ENCODE peak calls at places on chromosomes 13 and 19, in four cellular contexts. One of them, this sample, is unnamed.

GRCh38 chr13:105107781-105108180 is 1427.7 kb downstream of the EFNB2 start:
- DNase-seq in AG04450: no peak
- DNase-seq in uterus: no peak
- DNase-seq in fibroblast of pulmonary artery: no peak
- DNase-seq in this sample: no peak

GRCh38 chr19:41269571-41269970 is 5.4 kb downstream of the HNRNPUL1 start:
- DNase-seq in AG04450: no peak
- DNase-seq in uterus: no peak
- DNase-seq in fibroblast of pulmonary artery: no peak
- DNase-seq in this sample: no peak

GRCh38 chr13:42043676-42044075 is 4.8 kb upstream of the DGKH start:
- DNase-seq in AG04450: no peak
- DNase-seq in uterus: no peak
- DNase-seq in fibroblast of pulmonary artery: no peak
- DNase-seq in this sample: no peak

GRCh38 chr19:3053780-3054179 is 8.5 kb downstream of the TLE5 start:
- DNase-seq in AG04450: no peak
- DNase-seq in uterus: no peak
- DNase-seq in fibroblast of pulmonary artery: no peak
- DNase-seq in this sample: no peak

GRCh38 chr13:94483970-94484369 is 4.5 kb upstream of the DCT start:
- DNase-seq in AG04450: no peak
- DNase-seq in uterus: no peak
- DNase-seq in fibroblast of pulmonary artery: no peak
- DNase-seq in this sample: no peak

GRCh38 chr13:93603043-93603442 is 376.4 kb downstream of the GPC6 start:
- DNase-seq in AG04450: peak; percentile 30
- DNase-seq in uterus: no peak
- DNase-seq in fibroblast of pulmonary artery: peak; percentile 86
- DNase-seq in this sample: no peak

GRCh38 chr13:26872444-26873173 is 112.0 kb upstream of the GPR12 start:
- DNase-seq in AG04450: no peak
- DNase-seq in uterus: no peak
- DNase-seq in fibroblast of pulmonary artery: peak; percentile 42
- DNase-seq in this sample: peak; percentile 12

GRCh38 chr19:35213678-35214632 is 14.6 kb downstream of the FAM187B start:
- DNase-seq in AG04450: no peak
- DNase-seq in uterus: peak; percentile 81
- DNase-seq in fibroblast of pulmonary artery: peak; percentile 96
- DNase-seq in this sample: peak; percentile 91

GRCh38 chr13:35379663-35380062 is 96.8 kb downstream of the MAB21L1 start:
- DNase-seq in AG04450: no peak
- DNase-seq in uterus: no peak
- DNase-seq in fibroblast of pulmonary artery: no peak
- DNase-seq in this sample: no peak

GRCh38 chr19:11019262-11019661 is 58.4 kb downstream of the SMARCA4 start:
- DNase-seq in AG04450: no peak
- DNase-seq in uterus: no peak
- DNase-seq in fibroblast of pulmonary artery: no peak
- DNase-seq in this sample: no peak

GRCh38 chr19:4216832-4217231 is 12.5 kb upstream of the EBI3 start:
- DNase-seq in AG04450: no peak
- DNase-seq in uterus: no peak
- DNase-seq in fibroblast of pulmonary artery: no peak
- DNase-seq in this sample: no peak

GRCh38 chr13:61695147-61695546 is 279.5 kb upstream of the PCDH20 start:
- DNase-seq in AG04450: no peak
- DNase-seq in uterus: no peak
- DNase-seq in fibroblast of pulmonary artery: no peak
- DNase-seq in this sample: no peak

GRCh38 chr13:96475103-96475502 is 385.2 kb downstream of the HS6ST3 start:
- DNase-seq in AG04450: no peak
- DNase-seq in uterus: no peak
- DNase-seq in fibroblast of pulmonary artery: no peak
- DNase-seq in this sample: no peak

GRCh38 chr19:16155128-16155527 is 11.6 kb downstream of the HSH2D start:
- DNase-seq in AG04450: no peak
- DNase-seq in uterus: no peak
- DNase-seq in fibroblast of pulmonary artery: no peak
- DNase-seq in this sample: no peak

GRCh38 chr13:80363890-80364503 is 23.1 kb upstream of the SPRY2 start:
- DNase-seq in AG04450: no peak
- DNase-seq in uterus: no peak
- DNase-seq in fibroblast of pulmonary artery: peak; percentile 64
- DNase-seq in this sample: no peak

GRCh38 chr13:21338651-21339278 is 120.3 kb downstream of the ZDHHC20 start:
- DNase-seq in AG04450: no peak
- DNase-seq in uterus: no peak
- DNase-seq in fibroblast of pulmonary artery: no peak
- DNase-seq in this sample: no peak

GRCh38 chr19:46069841-46070341 is 29.1 kb upstream of the IGFL4 start:
- DNase-seq in AG04450: peak; percentile 74
- DNase-seq in uterus: no peak
- DNase-seq in fibroblast of pulmonary artery: peak; percentile 97
- DNase-seq in this sample: no peak

GRCh38 chr19:30645946-30646577 is 273.9 kb downstream of the ZNF536 start:
- DNase-seq in AG04450: no peak
- DNase-seq in uterus: no peak
- DNase-seq in fibroblast of pulmonary artery: no peak
- DNase-seq in this sample: no peak

GRCh38 chr13:62092536-62092935 is 676.9 kb upstream of the PCDH20 start:
- DNase-seq in AG04450: no peak
- DNase-seq in uterus: no peak
- DNase-seq in fibroblast of pulmonary artery: no peak
- DNase-seq in this sample: no peak

GRCh38 chr13:67549331-67549730 is 319.2 kb upstream of the PCDH9 start:
- DNase-seq in AG04450: peak; percentile 60
- DNase-seq in uterus: no peak
- DNase-seq in fibroblast of pulmonary artery: peak; percentile 28
- DNase-seq in this sample: no peak

GRCh38 chr19:44438441-44438840 is 9.8 kb downstream of the ZNF229 start:
- DNase-seq in AG04450: no peak
- DNase-seq in uterus: no peak
- DNase-seq in fibroblast of pulmonary artery: no peak
- DNase-seq in this sample: no peak

GRCh38 chr19:29259153-29259552 is 46.2 kb upstream of the UQCRFS1 start:
- DNase-seq in AG04450: no peak
- DNase-seq in uterus: no peak
- DNase-seq in fibroblast of pulmonary artery: peak; percentile 3
- DNase-seq in this sample: no peak

GRCh38 chr13:96082640-96083039 is 7.3 kb upstream of the HS6ST3 start:
- DNase-seq in AG04450: no peak
- DNase-seq in uterus: no peak
- DNase-seq in fibroblast of pulmonary artery: no peak
- DNase-seq in this sample: no peak

GRCh38 chr19:33194884-33195710 is 967 bp downstream of the LRP3 start:
- DNase-seq in AG04450: no peak
- DNase-seq in uterus: no peak
- DNase-seq in fibroblast of pulmonary artery: peak; percentile 53
- DNase-seq in this sample: no peak

GRCh38 chr19:50384685-50385535 is 763 bp downstream of the POLD1 start:
- DNase-seq in AG04450: no peak
- DNase-seq in uterus: no peak
- DNase-seq in fibroblast of pulmonary artery: peak; percentile 18
- DNase-seq in this sample: no peak

GRCh38 chr19:57776764-57777296 is 7.4 kb downstream of the ZNF586 start:
- DNase-seq in AG04450: no peak
- DNase-seq in uterus: no peak
- DNase-seq in fibroblast of pulmonary artery: no peak
- DNase-seq in this sample: no peak

GRCh38 chr19:4911786-4912672 is 2.7 kb downstream of the UHRF1 start:
- DNase-seq in AG04450: peak; percentile 99
- DNase-seq in uterus: peak; percentile 65
- DNase-seq in fibroblast of pulmonary artery: peak; percentile 98
- DNase-seq in this sample: peak; percentile 55

GRCh38 chr13:93248627-93249047 is 22.0 kb downstream of the GPC6 start:
- DNase-seq in AG04450: no peak
- DNase-seq in uterus: no peak
- DNase-seq in fibroblast of pulmonary artery: peak; percentile 56
- DNase-seq in this sample: peak; percentile 16

GRCh38 chr19:28516415-28516872 is 696.5 kb downstream of the UQCRFS1 start:
- DNase-seq in AG04450: no peak
- DNase-seq in uterus: no peak
- DNase-seq in fibroblast of pulmonary artery: no peak
- DNase-seq in this sample: no peak

GRCh38 chr13:94120878-94121277 is 358.6 kb downstream of the DCT start:
- DNase-seq in AG04450: no peak
- DNase-seq in uterus: no peak
- DNase-seq in fibroblast of pulmonary artery: no peak
- DNase-seq in this sample: no peak

GRCh38 chr13:99969934-99970760 is 1.4 kb downstream of the ZIC5 start:
- DNase-seq in AG04450: no peak
- DNase-seq in uterus: no peak
- DNase-seq in fibroblast of pulmonary artery: no peak
- DNase-seq in this sample: no peak